ENCODE peak calls at places on chromosomes 6 and 20, in nine cellular contexts. R is neural progenitor cell, A is PC-3, F is GM23248, I is GM23338, E is HCT116, W is hepatocyte, O is SK-N-SH, Q is OCI-LY7. U is an unnamed sample.

GRCh38 chr20:440148-440547 is 22.2 kb downstream of the TBC1D20 start:
- DNase-seq in F (no peak), E (no peak), O (no peak), Q (no peak), I (no peak), A (no peak), R (no peak), W (no peak), U (no peak)

GRCh38 chr20:50848846-50849673 is 54.2 kb downstream of the BCAS4 start:
- DNase-seq in F (no peak), Q (peak), E (no peak), O (peak), W (no peak), R (no peak), A (no peak), I (no peak), U (peak)

GRCh38 chr20:61803416-61803902 is 262.2 kb downstream of the TAF4 start:
- DNase-seq in A (no peak), Q (no peak), O (no peak), F (peak), R (peak), I (no peak), W (no peak), E (no peak), U (no peak)

GRCh38 chr20:58813369-58813768 is 37.3 kb downstream of the GNAS-AS1 start:
- DNase-seq in W (no peak), F (no peak), O (no peak), I (no peak), R (no peak), Q (no peak), A (no peak), E (no peak), U (no peak)

GRCh38 chr6:1789092-1789491 is 179.4 kb downstream of the FOXC1 start:
- DNase-seq in I (no peak), W (no peak), F (peak), Q (no peak), E (no peak), R (no peak), A (no peak), O (no peak), U (no peak)

GRCh38 chr6:30480536-30481156 is 8.7 kb upstream of the HLA-E start:
- DNase-seq in R (no peak), E (no peak), O (no peak), F (no peak), Q (no peak), A (peak), I (peak), W (no peak), U (peak)

GRCh38 chr6:97586344-97586743 is 303.3 kb upstream of the MMS22L start:
- DNase-seq in E (no peak), O (peak), I (peak), W (peak), A (no peak), F (peak), R (peak), Q (no peak), U (no peak)

GRCh38 chr6:79993012-79993910 is 11.2 kb upstream of the TTK start:
- DNase-seq in O (no peak), I (peak), R (no peak), E (no peak), Q (no peak), A (no peak), F (no peak), W (no peak), U (no peak)

GRCh38 chr6:37083243-37084138 is 78.0 kb downstream of the FGD2 start:
- DNase-seq in Q (no peak), W (peak), F (peak), A (no peak), E (no peak), I (no peak), O (peak), R (no peak), U (no peak)

GRCh38 chr6:166540631-166541331 is 45.7 kb downstream of the RAMACL start:
- DNase-seq in I (no peak), O (no peak), W (no peak), F (peak), Q (no peak), E (no peak), A (no peak), R (no peak), U (no peak)

GRCh38 chr6:1527098-1527497 is 82.6 kb upstream of the FOXC1 start:
- DNase-seq in W (peak), R (peak), Q (no peak), O (no peak), F (peak), A (no peak), E (no peak), I (peak), U (peak)

GRCh38 chr20:42350521-42350920 is 732.3 kb upstream of the CHD6 start:
- DNase-seq in O (no peak), Q (no peak), W (no peak), F (no peak), E (no peak), I (no peak), R (no peak), A (no peak), U (no peak)

GRCh38 chr6:127188752-127189151 is 70.3 kb downstream of the RSPO3 start:
- DNase-seq in R (no peak), Q (no peak), F (peak), I (no peak), O (no peak), W (no peak), A (no peak), E (no peak), U (no peak)

GRCh38 chr6:112910256-112910655 is 563.1 kb downstream of the RFPL4B start:
- DNase-seq in A (no peak), W (no peak), Q (no peak), E (no peak), O (no peak), R (no peak), F (peak), I (no peak), U (no peak)

GRCh38 chr20:63331741-63332400 is 29.3 kb downstream of the CHRNA4 start:
- DNase-seq in R (no peak), O (no peak), F (no peak), Q (no peak), A (peak), W (no peak), I (no peak), E (no peak), U (no peak)

GRCh38 chr6:122246906-122247658 is 152.4 kb upstream of the HSF2 start:
- DNase-seq in R (no peak), A (no peak), I (no peak), E (no peak), F (no peak), Q (no peak), O (no peak), W (no peak), U (no peak)

GRCh38 chr6:1641391-1641790 is 31.7 kb downstream of the FOXC1 start:
- DNase-seq in W (peak), R (no peak), E (peak), I (no peak), A (peak), Q (no peak), F (no peak), O (no peak), U (no peak)

GRCh38 chr6:228881-229651 is 63.2 kb upstream of the DUSP22 start:
- DNase-seq in R (no peak), O (no peak), I (no peak), Q (no peak), E (no peak), A (no peak), W (no peak), F (no peak), U (peak)

GRCh38 chr6:139148557-139149220 is 13.8 kb downstream of the HECA start:
- DNase-seq in F (no peak), A (no peak), O (no peak), W (peak), I (no peak), Q (no peak), E (no peak), R (no peak), U (no peak)

GRCh38 chr20:53952528-53953096 is 117.8 kb downstream of the BCAS1 start:
- DNase-seq in A (peak), E (no peak), R (no peak), W (no peak), O (no peak), I (no peak), F (no peak), Q (no peak), U (no peak)
- TF ChIP-seq EZH2phosphoT487 in A (no peak), E (no peak), R (no peak), W (no peak), O (no peak), I (no peak), F (no peak), Q (no peak), U (no peak)

GRCh38 chr6:107128577-107128976 is 13.3 kb upstream of the BEND3 start:
- DNase-seq in Q (no peak), O (no peak), R (no peak), F (no peak), I (no peak), E (no peak), A (no peak), W (no peak), U (no peak)
- TF ChIP-seq EZH2phosphoT487 in Q (no peak), O (no peak), R (no peak), F (no peak), I (no peak), E (no peak), A (no peak), W (no peak), U (no peak)

GRCh38 chr20:7817286-7817685 is 123.0 kb downstream of the HAO1 start:
- DNase-seq in Q (no peak), A (no peak), E (no peak), R (no peak), W (no peak), F (no peak), I (no peak), O (no peak), U (no peak)
- TF ChIP-seq EZH2phosphoT487 in Q (no peak), A (no peak), E (no peak), R (no peak), W (no peak), F (no peak), I (no peak), O (no peak), U (no peak)

GRCh38 chr6:129140571-129140970 is 257.6 kb downstream of the LAMA2 start:
- DNase-seq in A (no peak), E (no peak), O (no peak), Q (no peak), W (no peak), R (no peak), F (peak), I (no peak), U (no peak)
- TF ChIP-seq EZH2phosphoT487 in A (no peak), E (no peak), O (no peak), Q (no peak), W (no peak), R (no peak), F (no peak), I (no peak), U (no peak)

GRCh38 chr6:54654376-54654775 is 192.2 kb upstream of the FAM83B start:
- DNase-seq in A (peak), W (no peak), F (no peak), R (no peak), O (no peak), E (no peak), Q (no peak), I (no peak), U (no peak)

GRCh38 chr6:54655162-54655561 is 191.4 kb upstream of the FAM83B start:
- DNase-seq in I (no peak), R (no peak), A (peak), O (no peak), W (no peak), E (no peak), F (no peak), Q (no peak), U (no peak)
- TF ChIP-seq EZH2phosphoT487 in I (no peak), R (no peak), A (no peak), O (no peak), W (no peak), E (no peak), F (no peak), Q (no peak), U (no peak)

GRCh38 chr6:32178547-32179440 is 589 bp downstream of the RNF5 start:
- DNase-seq in F (peak), A (no peak), R (no peak), W (peak), I (peak), Q (no peak), E (no peak), O (peak), U (no peak)
- TF ChIP-seq EZH2phosphoT487 in F (no peak), A (no peak), R (no peak), W (no peak), I (no peak), Q (no peak), E (no peak), O (no peak), U (no peak)

GRCh38 chr6:146997062-146997461 is 207.2 kb upstream of the STXBP5 start:
- DNase-seq in A (peak), I (no peak), Q (no peak), E (no peak), R (no peak), W (no peak), F (peak), O (no peak), U (no peak)

GRCh38 chr6:146990284-146990683 is 213.9 kb upstream of the STXBP5 start:
- DNase-seq in W (no peak), E (no peak), R (no peak), Q (no peak), O (no peak), A (no peak), F (peak), I (no peak), U (no peak)

GRCh38 chr6:146985111-146985510 is 219.1 kb upstream of the STXBP5 start:
- DNase-seq in I (peak), O (no peak), F (peak), R (peak), A (peak), W (peak), E (no peak), Q (no peak), U (no peak)

GRCh38 chr6:146985966-146986365 is 218.3 kb upstream of the STXBP5 start:
- DNase-seq in Q (no peak), A (no peak), I (no peak), E (no peak), O (no peak), R (no peak), W (no peak), F (no peak), U (no peak)

DNA sequence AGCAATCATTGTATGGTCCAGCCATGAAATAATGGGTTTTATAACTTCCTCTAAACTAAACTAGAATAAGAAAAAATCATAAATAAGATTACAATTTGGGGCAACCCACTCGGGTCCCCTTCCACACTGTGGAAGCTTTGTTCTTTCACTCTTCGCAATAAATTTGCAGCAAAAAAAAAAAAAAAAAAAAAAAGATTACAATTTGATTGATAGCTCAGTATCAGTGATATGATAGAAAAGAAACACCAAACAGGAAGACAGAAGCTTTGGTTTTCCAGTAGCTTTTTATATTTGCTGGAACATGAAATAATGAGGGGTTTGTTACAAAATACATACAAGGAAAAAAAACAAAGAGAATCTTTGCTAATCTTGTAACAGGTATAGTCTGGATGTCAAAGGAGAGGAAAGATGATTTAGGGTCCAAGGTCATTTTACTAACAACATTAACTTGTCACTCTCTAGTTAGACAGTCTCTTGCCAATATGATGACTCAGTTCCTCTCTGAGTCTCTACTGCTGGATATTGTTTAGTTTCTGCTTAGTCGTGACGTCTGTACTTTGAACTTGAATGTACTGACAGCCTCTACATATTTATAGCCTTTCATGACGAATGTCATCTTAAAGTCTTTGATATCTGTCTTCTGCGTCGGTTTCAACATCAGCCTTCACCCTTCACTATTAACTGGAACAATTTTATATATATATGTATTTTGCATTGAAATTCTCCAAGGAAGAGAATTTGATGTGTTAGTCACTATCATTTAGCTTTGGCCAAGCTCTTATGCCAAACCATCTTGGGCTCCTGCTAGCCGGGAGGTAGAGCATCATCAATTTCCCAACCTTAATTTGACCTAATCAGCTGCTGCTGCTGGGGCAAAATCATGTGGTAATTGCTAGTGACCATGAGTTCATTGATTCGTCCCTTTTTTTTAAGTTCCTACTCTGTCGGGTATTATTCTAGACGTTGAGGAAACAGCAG is 213.1 kb upstream of the STXBP5 start:
- DNase-seq in A (peak), O (no peak), Q (no peak), W (peak), R (no peak), I (no peak), F (peak), E (peak), U (no peak)
- TF ChIP-seq EZH2phosphoT487 in A (no peak), O (no peak), Q (no peak), W (no peak), R (no peak), I (no peak), F (no peak), E (no peak), U (no peak)

U was measured in MM.1S.